ENCODE peak calls at places on chromosomes 2 and 18, in four cellular contexts. L is IMR-90, N is caudate nucleus, M is kidney epithelial cell. O is an unnamed sample.

GRCh38 chr2:60965514-60965815 is 52.1 kb upstream of the PEX13 start:
- DNase-seq in L (no peak), N (no peak), M (no peak), O (no peak)

GRCh38 chr2:109526442-109526970 is 87.3 kb downstream of the SEPTIN10 start:
- DNase-seq in L (no peak), N (no peak), M (no peak), O (no peak)

GRCh38 chr2:11102956-11103860 is 52.1 kb upstream of the SLC66A3 start:
- DNase-seq in L (no peak), N (no peak), M (no peak), O (no peak)

GRCh38 chr2:176419591-176420071 is 150.4 kb downstream of the MTX2 start:
- DNase-seq in L (peak), N (no peak), M (no peak), O (no peak)

GRCh38 chr2:67840460-67841068 is 222.2 kb downstream of the C1D start:
- DNase-seq in L (peak), N (no peak), M (no peak), O (no peak)

GRCh38 chr2:206984206-206984605 is 44.9 kb downstream of the CPO start:
- DNase-seq in L (peak), N (no peak), M (no peak), O (peak)

GRCh38 chr18:63182247-63182771 is 137.3 kb downstream of the BCL2 start:
- DNase-seq in L (no peak), N (no peak), M (no peak), O (no peak)

GRCh38 chr2:73385486-73386341 is at the start of gene ALMS1:
- DNase-seq in L (peak), N (peak), M (peak), O (peak)

GRCh38 chr2:422676-423435 is 135.0 kb upstream of the ALKAL2 start:
- DNase-seq in L (no peak), N (no peak), M (no peak), O (no peak)

GRCh38 chr2:102082591-102083586 is 59.7 kb upstream of the IL1R1 start:
- DNase-seq in L (peak), N (no peak), M (peak), O (no peak)

GRCh38 chr2:57146951-57147350 is 899.7 kb upstream of the VRK2 start:
- DNase-seq in L (no peak), N (no peak), M (no peak), O (no peak)

GRCh38 chr2:30505500-30506180 is 58.6 kb downstream of the LCLAT1 start:
- DNase-seq in L (no peak), N (no peak), M (no peak), O (no peak)

GRCh38 chr18:58669731-58670379 is 1.4 kb upstream of the MALT1 start:
- DNase-seq in L (peak), N (no peak), M (peak), O (no peak)

GRCh38 chr2:61493523-61493942 is 22.6 kb upstream of the USP34 start:
- DNase-seq in L (peak), N (no peak), M (no peak), O (no peak)

GRCh38 chr2:173964565-173965371 is 405 bp downstream of the SP3 start:
- DNase-seq in L (peak), N (peak), M (no peak), O (peak)

GRCh38 chr2:65722028-65722427 is 289.6 kb upstream of the SPRED2 start:
- DNase-seq in L (peak), N (no peak), M (no peak), O (no peak)

GRCh38 chr18:45588284-45588683 is 27.0 kb upstream of the SLC14A2 start:
- DNase-seq in L (peak), N (no peak), M (no peak), O (no peak)

GRCh38 chr2:17851731-17852585 is 26.5 kb upstream of the KCNS3 start:
- DNase-seq in L (peak), N (peak), M (peak), O (peak)

GRCh38 chr2:105443610-105444598 is 45.1 kb upstream of the FHL2 start:
- DNase-seq in L (peak), N (no peak), M (no peak), O (no peak)

GRCh38 chr2:218447072-218447471 is 28.1 kb downstream of the VIL1 start:
- DNase-seq in L (no peak), N (no peak), M (no peak), O (no peak)

O was measured in putamen.